ENCODE peak calls at places on chromosomes 12 and 14, in four cellular contexts. J is cardiac fibroblast, X is astrocyte of the spinal cord, B is heart left ventricle. O is an unnamed sample.

GRCh38 chr12:53034459-53034858 is 15.4 kb upstream of the TNS2 start:
- DNase-seq in X (no peak), B (no peak), J (no peak), O (no peak)

GRCh38 chr14:38828183-38828877 is 274.7 kb downstream of the SEC23A start:
- DNase-seq in J (no peak), B (no peak), X (no peak), O (no peak)

GRCh38 chr14:103091041-103091882 is 3.3 kb upstream of the EXOC3L4 start:
- DNase-seq in B (no peak), J (no peak), X (no peak), O (no peak)

GRCh38 chr14:49972840-49973239 is 80.0 kb downstream of the ARF6 start:
- DNase-seq in J (peak; percentile 93), X (peak; percentile 92), B (no peak), O (no peak)

GRCh38 chr12:31238764-31239387 is 87.1 kb downstream of the SINHCAF start:
- DNase-seq in X (peak; percentile 62), J (peak; percentile 82), B (peak; percentile 44), O (peak; percentile 59)

GRCh38 chr12:18427520-18427919 is 166.2 kb downstream of the PIK3C2G start:
- DNase-seq in B (no peak), X (no peak), J (no peak), O (no peak)

GRCh38 chr14:73239463-73240241 is 2.3 kb downstream of the PAPLN start:
- DNase-seq in B (no peak), J (peak; percentile 68), X (peak; percentile 78), O (peak; percentile 54)

GRCh38 chr12:95653761-95654546 is 102.7 kb upstream of the USP44 start:
- DNase-seq in X (peak; percentile 54), B (peak; percentile 37), J (peak; percentile 96), O (no peak)

GRCh38 chr14:104291123-104292000 is 153.0 kb downstream of the KIF26A start:
- DNase-seq in B (no peak), X (no peak), J (no peak), O (no peak)

GRCh38 chr14:96782436-96782835 is 14.7 kb upstream of the VRK1 start:
- DNase-seq in X (no peak), J (no peak), B (no peak), O (no peak)

GRCh38 chr14:68655021-68655811 is 137.7 kb downstream of the ZFP36L1 start:
- DNase-seq in B (no peak), X (peak; percentile 43), J (no peak), O (no peak)

GRCh38 chr12:98180603-98181002 is 334.8 kb upstream of the TMPO start:
- DNase-seq in X (no peak), J (no peak), B (no peak), O (no peak)

GRCh38 chr12:89671469-89671868 is 37.2 kb downstream of the ATP2B1 start:
- DNase-seq in X (peak; percentile 80), B (no peak), J (peak; percentile 76), O (no peak)

GRCh38 chr14:81330619-81331122 is 69.5 kb downstream of the STON2 start:
- DNase-seq in B (no peak), X (no peak), J (no peak), O (no peak)

GRCh38 chr12:69982081-69982480 is 157.1 kb downstream of the MYRFL start:
- DNase-seq in J (no peak), B (no peak), X (no peak), O (no peak)

GRCh38 chr12:81644503-81644902 is 114.6 kb downstream of the PPFIA2 start:
- DNase-seq in B (no peak), J (peak; percentile 66), X (peak; percentile 71), O (peak; percentile 77)

GRCh38 chr14:88129306-88130056 is 124.5 kb downstream of the GPR65 start:
- DNase-seq in X (peak; percentile 47), B (peak; percentile 19), J (peak; percentile 95), O (peak; percentile 39)

GRCh38 chr12:1912580-1913376 is 5.7 kb downstream of the CACNA2D4 start:
- DNase-seq in J (peak; percentile 15), B (no peak), X (no peak), O (no peak)

GRCh38 chr14:32711103-32711680 is 227.5 kb upstream of the NPAS3 start:
- DNase-seq in J (peak; percentile 75), X (peak; percentile 59), B (peak; percentile 17), O (peak; percentile 87)

GRCh38 chr14:51302319-51303030 is 62.4 kb downstream of the TMX1 start:
- DNase-seq in J (peak; percentile 38), X (peak; percentile 29), B (no peak), O (no peak)

GRCh38 chr14:68976160-68977067 is 2.7 kb downstream of the ACTN1 start:
- DNase-seq in J (no peak), B (peak; percentile 75), X (no peak), O (no peak)

GRCh38 chr12:80567391-80567790 is 123.4 kb downstream of the PTPRQ start:
- DNase-seq in J (peak; percentile 71), X (peak; percentile 34), B (no peak), O (no peak)

GRCh38 chr12:110934093-110934852 is 13.9 kb upstream of the MYL2 start:
- DNase-seq in B (no peak), J (peak; percentile 50), X (no peak), O (no peak)

GRCh38 chr12:15146585-15146984 is 74.6 kb downstream of the RERG start:
- DNase-seq in J (no peak), X (no peak), B (no peak), O (no peak)

GRCh38 chr12:132827763-132828703 is 636 bp downstream of the GOLGA3 start:
- DNase-seq in J (peak; percentile 87), X (peak; percentile 80), B (no peak), O (no peak)

GRCh38 chr14:85421166-85421877 is 108.6 kb upstream of the FLRT2 start:
- DNase-seq in J (peak; percentile 81), B (no peak), X (peak; percentile 47), O (no peak)